ENCODE peak calls at places on chromosomes 11 and 22, in five cellular contexts. M is A549, O is H1, T is HepG2, W is K562. E is an unnamed sample.

GRCh38 chr22:37345863-37346514 is 63.7 kb downstream of the CYTH4 start:
- DNase-seq in O (no peak), T (no peak), M (no peak), W (no peak), E (no peak)

GRCh38 chr22:19239464-19239863 is 52.1 kb downstream of the CLTCL1 start:
- DNase-seq in O (no peak), W (peak; percentile 38), T (no peak), M (no peak), E (no peak)

GRCh38 chr11:65131417-65131776 is 2.9 kb downstream of the SYVN1 start:
- DNase-seq in O (no peak), W (no peak), T (no peak), M (no peak), E (no peak)

GRCh38 chr11:67486481-67487195 is 3.8 kb downstream of the AIP start:
- DNase-seq in O (no peak), M (no peak), W (no peak), T (no peak), E (peak; percentile 87)

GRCh38 chr22:31923166-31923565 is 21.2 kb upstream of the YWHAH start:
- DNase-seq in O (no peak), M (no peak), T (no peak), W (no peak), E (no peak)

GRCh38 chr22:50218996-50219727 is 18.4 kb downstream of the SELENOO start:
- DNase-seq in O (peak; percentile 25), W (peak; percentile 81), M (peak; percentile 42), T (peak; percentile 32), E (no peak)

GRCh38 chr11:12482839-12483238 is 105.5 kb downstream of the PARVA start:
- DNase-seq in M (no peak), O (no peak), T (no peak), W (no peak), E (no peak)

GRCh38 chr22:44005524-44005923 is 18.6 kb upstream of the PARVB start:
- DNase-seq in W (no peak), T (no peak), M (no peak), O (no peak), E (no peak)

GRCh38 chr22:22892096-22893052 is 4.8 kb downstream of the IGLL5 start:
- DNase-seq in T (no peak), O (no peak), W (peak; percentile 60), M (no peak), E (no peak)

GRCh38 chr11:66888282-66888681 is 31.4 kb downstream of the LRFN4 start:
- DNase-seq in O (no peak), W (no peak), T (no peak), M (no peak), E (no peak)

GRCh38 chr22:46390652-46391301 is 55.3 kb downstream of the TRMU start:
- DNase-seq in O (no peak), T (peak; percentile 64), M (no peak), W (peak; percentile 37), E (no peak)

GRCh38 chr22:37428649-37429586 is 1.6 kb upstream of the ELFN2 start:
- DNase-seq in M (peak; percentile 53), T (peak; percentile 35), W (peak; percentile 61), O (peak; percentile 56), E (no peak)

GRCh38 chr11:128621491-128622136 is 34.3 kb upstream of the ETS1 start:
- DNase-seq in M (no peak), O (no peak), T (no peak), W (no peak), E (no peak)

GRCh38 chr11:90222152-90222458 is 744 bp downstream of the CHORDC1 start:
- DNase-seq in M (no peak), O (no peak), W (no peak), T (no peak), E (no peak)

GRCh38 chr11:44190883-44191230 is 95.4 kb downstream of the EXT2 start:
- DNase-seq in O (no peak), W (no peak), M (no peak), T (no peak), E (no peak)

GRCh38 chr22:29152045-29152380 is 53.7 kb upstream of the EMID1 start:
- DNase-seq in M (no peak), O (peak; percentile 17), W (no peak), T (no peak), E (no peak)

GRCh38 chr11:106961518-106961917 is 56.8 kb downstream of the GUCY1A2 start:
- DNase-seq in W (no peak), O (no peak), M (peak; percentile 53), T (no peak), E (no peak)

GRCh38 chr11:35009941-35010337 is 93.5 kb downstream of the PDHX start:
- DNase-seq in W (no peak), T (no peak), M (peak; percentile 79), O (no peak), E (no peak)

GRCh38 chr11:133906241-133906640 is 50.5 kb downstream of the IGSF9B start:
- DNase-seq in W (no peak), M (no peak), T (no peak), O (no peak), E (no peak)

GRCh38 chr22:32723632-32724031 is 77.9 kb upstream of the TIMP3 start:
- DNase-seq in W (no peak), M (no peak), O (no peak), T (no peak), E (peak; percentile 25)

GRCh38 chr11:94700631-94701030 is 67.5 kb upstream of the AMOTL1 start:
- DNase-seq in O (no peak), T (no peak), W (no peak), M (no peak), E (no peak)

GRCh38 chr22:23281406-23282088 is 101.2 kb downstream of the BCR start:
- DNase-seq in W (peak; percentile 100), T (peak; percentile 66), M (peak; percentile 61), O (peak; percentile 68), E (peak; percentile 25)

GRCh38 chr11:63510360-63511130 is 4.7 kb downstream of the LGALS12 start:
- DNase-seq in T (no peak), W (no peak), O (no peak), M (no peak), E (no peak)

GRCh38 chr11:102194257-102194656 is 84.0 kb downstream of the YAP1 start:
- DNase-seq in T (no peak), M (no peak), W (no peak), O (no peak), E (no peak)

GRCh38 chr22:45823331-45823730 is 151.7 kb downstream of the ATXN10 start:
- DNase-seq in O (no peak), W (no peak), M (no peak), T (no peak), E (no peak)

GRCh38 chr11:31870609-31871309 is 59.6 kb upstream of the PAX6 start:
- DNase-seq in M (peak; percentile 48), W (peak; percentile 36), T (peak; percentile 43), O (peak; percentile 68), E (no peak)

GRCh38 chr11:92758216-92758615 is 211.2 kb upstream of the MTNR1B start:
- DNase-seq in O (no peak), W (no peak), M (no peak), T (no peak), E (no peak)

GRCh38 chr11:73978576-73979086 is 4.0 kb downstream of the UCP2 start:
- DNase-seq in M (no peak), O (no peak), T (no peak), W (no peak), E (no peak)

GRCh38 chr11:117600261-117600783 is 196.7 kb downstream of the DSCAML1 start:
- DNase-seq in W (no peak), M (no peak), T (no peak), O (no peak), E (no peak)

GRCh38 chr11:109000531-109000930 is 335.7 kb downstream of the DDX10 start:
- DNase-seq in M (no peak), O (no peak), W (no peak), T (no peak), E (no peak)
- TF ChIP-seq KDM1A in M (no peak), O (no peak), W (no peak), T (no peak), E (no peak)

DNA sequence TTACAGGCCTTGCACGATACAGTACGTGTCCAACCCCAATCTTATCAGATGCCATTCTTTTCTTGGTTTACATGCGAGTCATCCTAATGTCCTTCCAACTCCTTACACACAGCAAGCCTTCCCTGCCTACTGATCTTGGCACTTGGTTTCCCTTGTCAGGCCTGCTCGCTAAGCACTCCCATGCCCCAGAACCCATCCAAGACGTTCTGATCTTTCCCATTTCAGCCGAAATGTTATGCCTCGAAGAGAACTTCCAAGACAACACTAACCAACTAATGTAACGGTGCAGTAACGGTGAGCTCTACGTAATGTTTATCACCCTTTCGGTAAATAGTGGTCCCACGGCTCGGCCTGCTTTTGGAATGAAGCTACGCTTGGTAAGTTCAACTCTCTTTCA is 521 bp downstream of the PES1 start:
- DNase-seq in W (no peak), O (no peak), T (no peak), M (no peak), E (no peak)
- H3K27ac ChIP-seq in W (peak overlapping the region; percentile 93), O (peak overlapping the region; percentile 94), T (peak overlapping the region; percentile 86), M (peak overlapping the region; percentile 93), E (peak overlapping the region; percentile 91)

GRCh38 chr11:492416-493226 is 14.4 kb downstream of the RNH1 start:
- DNase-seq in O (no peak), M (no peak), T (no peak), W (no peak), E (no peak)

GRCh38 chr11:496834-497564 is 10.0 kb downstream of the RNH1 start:
- DNase-seq in O (no peak), T (no peak), M (no peak), W (no peak), E (no peak)

GRCh38 chr11:497565-498296 is 9.3 kb downstream of the RNH1 start:
- DNase-seq in O (no peak), W (no peak), T (no peak), M (no peak), E (no peak)

GRCh38 chr11:494761-495536 is 12.1 kb downstream of the RNH1 start:
- DNase-seq in M (no peak), T (no peak), W (no peak), O (no peak), E (no peak)

DNA sequence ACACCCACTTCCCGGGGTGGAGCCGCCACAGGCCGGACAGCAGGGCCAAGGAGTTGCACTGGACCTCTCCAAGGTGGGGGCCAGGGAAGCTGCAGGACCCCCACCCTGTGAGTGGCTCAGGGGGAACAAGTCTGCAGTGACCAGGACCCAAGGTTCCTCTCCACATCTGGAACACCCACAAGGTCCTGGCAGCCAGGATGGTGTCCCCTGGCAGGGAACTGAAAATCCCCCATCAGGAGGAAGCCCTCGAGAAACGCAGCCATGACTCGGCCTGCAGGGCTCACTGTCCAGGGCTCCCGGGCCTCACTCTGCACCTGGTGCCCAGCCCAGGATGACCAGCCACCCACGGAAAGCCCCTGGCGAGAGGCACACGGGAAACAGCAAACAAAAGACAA is 11.5 kb downstream of the RNH1 start:
- DNase-seq in O (no peak), T (no peak), M (no peak), W (no peak), E (no peak)
- TF ChIP-seq KDM1A in O (no peak), T (no peak), M (no peak), W (no peak), E (no peak)

GRCh38 chr11:130828741-130829140 is 87.5 kb downstream of the SNX19 start:
- DNase-seq in M (no peak), T (no peak), O (no peak), W (no peak), E (no peak)

GRCh38 chr11:130831506-130832385 is 84.5 kb downstream of the SNX19 start:
- DNase-seq in O (no peak), W (no peak), T (no peak), M (no peak), E (no peak)

GRCh38 chr11:130830563-130830950 is 85.7 kb downstream of the SNX19 start:
- DNase-seq in O (no peak), M (no peak), W (no peak), T (no peak), E (no peak)

GRCh38 chr11:130827697-130828377 is 88.4 kb downstream of the SNX19 start:
- DNase-seq in W (peak; percentile 29), T (peak; percentile 57), M (peak; percentile 80), O (peak; percentile 66), E (no peak)

GRCh38 chr11:130829801-130830562 is 86.3 kb downstream of the SNX19 start:
- DNase-seq in W (no peak), T (no peak), O (no peak), M (no peak), E (no peak)
- H3K27ac ChIP-seq in W (no peak overlapping the region), T (no peak overlapping the region), O (no peak overlapping the region), M (no peak overlapping the region), E (no peak overlapping the region)

E was measured in GM12878.